ENCODE peak calls at places on chromosomes 6 and 20, in four cellular contexts. One of them, this sample, is unnamed.

GRCh38 chr20:8388146-8388545 is 256.1 kb downstream of the PLCB1 start:
- DNase-seq in immature natural killer cell: no peak
- DNase-seq in dorsolateral prefrontal cortex: no peak
- DNase-seq in HEK293T: no peak
- DNase-seq in this sample: no peak

GRCh38 chr6:39093167-39093708 is 21.7 kb downstream of the SAYSD1 start:
- DNase-seq in dorsolateral prefrontal cortex: no peak
- DNase-seq in HEK293T: no peak
- DNase-seq in immature natural killer cell: no peak
- DNase-seq in this sample: no peak

GRCh38 chr20:38153401-38153800 is 11.7 kb downstream of the TGM2 start:
- DNase-seq in immature natural killer cell: no peak
- DNase-seq in dorsolateral prefrontal cortex: no peak
- DNase-seq in HEK293T: no peak
- DNase-seq in this sample: no peak

GRCh38 chr6:84976516-84977420 is 212.4 kb upstream of the TBX18 start:
- DNase-seq in immature natural killer cell: no peak
- DNase-seq in HEK293T: no peak
- DNase-seq in dorsolateral prefrontal cortex: no peak
- DNase-seq in this sample: no peak

GRCh38 chr20:19341348-19342053 is 129.1 kb downstream of the SLC24A3 start:
- DNase-seq in HEK293T: no peak
- DNase-seq in immature natural killer cell: no peak
- DNase-seq in dorsolateral prefrontal cortex: no peak
- DNase-seq in this sample: no peak

GRCh38 chr6:157667211-157668033 is 155.6 kb upstream of the SNX9 start:
- DNase-seq in immature natural killer cell: peak
- DNase-seq in dorsolateral prefrontal cortex: no peak
- DNase-seq in HEK293T: peak
- DNase-seq in this sample: peak

GRCh38 chr6:13494137-13494536 is 6.7 kb upstream of the GFOD1 start:
- DNase-seq in HEK293T: no peak
- DNase-seq in immature natural killer cell: no peak
- DNase-seq in dorsolateral prefrontal cortex: no peak
- DNase-seq in this sample: no peak

GRCh38 chr20:36499723-36500501 is 41.4 kb upstream of the MYL9 start:
- DNase-seq in HEK293T: no peak
- DNase-seq in dorsolateral prefrontal cortex: peak
- DNase-seq in immature natural killer cell: no peak
- DNase-seq in this sample: no peak

GRCh38 chr6:155089746-155090145 is 94.6 kb downstream of the TIAM2 start:
- DNase-seq in immature natural killer cell: no peak
- DNase-seq in dorsolateral prefrontal cortex: no peak
- DNase-seq in HEK293T: no peak
- DNase-seq in this sample: no peak

GRCh38 chr6:131937219-131937618 is 14.0 kb downstream of the CCN2 start:
- DNase-seq in HEK293T: no peak
- DNase-seq in dorsolateral prefrontal cortex: no peak
- DNase-seq in immature natural killer cell: no peak
- DNase-seq in this sample: no peak

GRCh38 chr20:4130404-4131189 is 115.2 kb upstream of the RNF24 start:
- DNase-seq in dorsolateral prefrontal cortex: no peak
- DNase-seq in immature natural killer cell: no peak
- DNase-seq in HEK293T: no peak
- DNase-seq in this sample: no peak

This sample was measured in ureter.